ENCODE peak calls at places on chromosomes 5 and 9, in six cellular contexts. H, Y, Z, R, A and G are unnamed samples.

GRCh38 chr5:62477801-62478200 is 65.2 kb downstream of the IPO11 start:
- DNase-seq in H (no peak), Y (no peak), Z (peak; percentile 83), R (no peak), A (no peak), G (no peak)

GRCh38 chr5:81506900-81507588 is 113.1 kb upstream of the ACOT12 start:
- DNase-seq in H (peak; percentile 24), Y (no peak), Z (peak; percentile 93), R (peak; percentile 66), A (peak; percentile 65), G (peak; percentile 58)

GRCh38 chr5:141354900-141355469 is at the start of gene PCDHGA4:
- DNase-seq in H (no peak), Y (no peak), Z (peak; percentile 28), R (no peak), A (no peak), G (no peak)

GRCh38 chr5:33890633-33891032 is 1.2 kb downstream of the ADAMTS12 start:
- DNase-seq in H (no peak), Y (no peak), Z (peak; percentile 51), R (no peak), A (no peak), G (peak; percentile 56)

GRCh38 chr9:129250786-129251185 is 72.7 kb upstream of the IER5L start:
- DNase-seq in H (no peak), Y (no peak), Z (peak; percentile 52), R (no peak), A (peak; percentile 13), G (no peak)

GRCh38 chr5:151115272-151115905 is 34.6 kb upstream of the TNIP1 start:
- DNase-seq in H (peak; percentile 45), Y (peak; percentile 88), Z (peak; percentile 56), R (peak; percentile 83), A (peak; percentile 77), G (peak; percentile 95)

GRCh38 chr5:162209005-162209605 is 141.5 kb downstream of the GABRG2 start:
- DNase-seq in H (peak; percentile 64), Y (no peak), Z (no peak), R (peak; percentile 42), A (peak; percentile 68), G (peak; percentile 94)

GRCh38 chr5:147327905-147328304 is 93.1 kb downstream of the STK32A start:
- DNase-seq in H (no peak), Y (no peak), Z (no peak), R (no peak), A (no peak), G (no peak)

GRCh38 chr5:24789631-24790354 is 145.0 kb upstream of the CDH10 start:
- DNase-seq in H (no peak), Y (no peak), Z (no peak), R (no peak), A (peak; percentile 15), G (no peak)

GRCh38 chr9:35905912-35906679 is at the start of gene HRCT1:
- DNase-seq in H (no peak), Y (peak; percentile 97), Z (peak; percentile 94), R (no peak), A (peak; percentile 96), G (peak; percentile 52)

GRCh38 chr5:143110591-143110990 is 292.9 kb downstream of the NR3C1 start:
- DNase-seq in H (no peak), Y (no peak), Z (peak; percentile 18), R (no peak), A (no peak), G (no peak)

GRCh38 chr9:2495221-2496005 is 126.2 kb upstream of the VLDLR start:
- DNase-seq in H (no peak), Y (no peak), Z (no peak), R (no peak), A (no peak), G (no peak)

GRCh38 chr9:108511200-108511756 is 344.5 kb downstream of the ACTL7B start:
- DNase-seq in H (no peak), Y (no peak), Z (peak; percentile 85), R (no peak), A (no peak), G (no peak)

GRCh38 chr9:33942471-33943083 is 106.1 kb downstream of the UBAP2 start:
- DNase-seq in H (no peak), Y (no peak), Z (peak; percentile 93), R (no peak), A (peak; percentile 71), G (no peak)

GRCh38 chr9:91992636-91993035 is 42.6 kb upstream of the ROR2 start:
- DNase-seq in H (no peak), Y (no peak), Z (peak; percentile 48), R (peak; percentile 53), A (no peak), G (peak; percentile 59)

GRCh38 chr5:139873033-139873794 is 77.6 kb downstream of the PSD2 start:
- DNase-seq in H (no peak), Y (peak; percentile 35), Z (no peak), R (no peak), A (no peak), G (no peak)

GRCh38 chr9:137309368-137310189 is 7.5 kb upstream of the NRARP start:
- DNase-seq in H (no peak), Y (peak; percentile 70), Z (no peak), R (peak; percentile 32), A (no peak), G (no peak)

GRCh38 chr9:88076286-88077070 is 61.8 kb downstream of the SPATA31C2 start:
- DNase-seq in H (peak; percentile 54), Y (peak; percentile 96), Z (peak; percentile 55), R (peak; percentile 91), A (peak; percentile 81), G (peak; percentile 91)

GRCh38 chr5:127101533-127101932 is 28.2 kb upstream of the C5orf63 start:
- DNase-seq in H (no peak), Y (no peak), Z (no peak), R (no peak), A (no peak), G (no peak)

GRCh38 chr5:1545798-1546355 is 22.1 kb upstream of the LPCAT1 start:
- DNase-seq in H (no peak), Y (no peak), Z (no peak), R (no peak), A (peak; percentile 87), G (no peak)

GRCh38 chr5:149633671-149634350 is 52.5 kb downstream of the ARHGEF37 start:
- DNase-seq in H (no peak), Y (no peak), Z (peak; percentile 46), R (no peak), A (peak; percentile 23), G (no peak)

GRCh38 chr5:93572101-93572772 is 8.8 kb downstream of the NR2F1-AS1 start:
- DNase-seq in H (no peak), Y (peak; percentile 73), Z (no peak), R (no peak), A (no peak), G (peak; percentile 71)

GRCh38 chr5:75756991-75757390 is 39.8 kb upstream of the POC5 start:
- DNase-seq in H (no peak), Y (no peak), Z (peak; percentile 11), R (no peak), A (peak; percentile 4), G (no peak)

GRCh38 chr5:23763170-23763569 is 255.8 kb downstream of the PRDM9 start:
- DNase-seq in H (no peak), Y (no peak), Z (no peak), R (no peak), A (no peak), G (no peak)

GRCh38 chr5:15009420-15009819 is 137.8 kb upstream of the ANKH start:
- DNase-seq in H (no peak), Y (no peak), Z (peak; percentile 69), R (peak; percentile 25), A (peak; percentile 98), G (no peak)

GRCh38 chr5:90477073-90477472 is 2.4 kb downstream of the POLR3G start:
- DNase-seq in H (no peak), Y (no peak), Z (no peak), R (no peak), A (no peak), G (peak; percentile 86)

GRCh38 chr9:132412089-132412488 is 2.1 kb downstream of the CFAP77 start:
- DNase-seq in H (no peak), Y (no peak), Z (no peak), R (peak; percentile 75), A (peak; percentile 31), G (peak; percentile 85)

GRCh38 chr5:74641014-74641777 is 668 bp upstream of the ENC1 start:
- DNase-seq in H (peak; percentile 65), Y (peak; percentile 89), Z (peak; percentile 64), R (peak; percentile 79), A (peak; percentile 89), G (peak; percentile 90)
- H3K9ac ChIP-seq in H (peak overlapping the region; percentile 74), Y (no peak overlapping the region), Z (peak overlapping the region; percentile 83), R (peak overlapping the region; percentile 94), A (peak overlapping the region; percentile 78), G (peak overlapping the region; percentile 31)

GRCh38 chr5:103990064-103990463 is 427.5 kb upstream of the NUDT12 start:
- DNase-seq in H (no peak), Y (no peak), Z (no peak), R (no peak), A (no peak), G (no peak)
- H3K9ac ChIP-seq in H (no peak overlapping the region), Y (no peak overlapping the region), Z (no peak overlapping the region), R (no peak overlapping the region), A (no peak overlapping the region), G (no peak overlapping the region)

GRCh38 chr9:134420281-134420835 is 94.1 kb downstream of the RXRA start:
- DNase-seq in H (no peak), Y (no peak), Z (no peak), R (no peak), A (no peak), G (no peak)
- H3K9ac ChIP-seq in H (no peak overlapping the region), Y (no peak overlapping the region), Z (no peak overlapping the region), R (no peak overlapping the region), A (no peak overlapping the region), G (no peak overlapping the region)

GRCh38 chr5:170182461-170182860 is 50.3 kb upstream of the C5orf58 start:
- DNase-seq in H (no peak), Y (no peak), Z (no peak), R (peak; percentile 31), A (no peak), G (no peak)
- H3K9ac ChIP-seq in H (no peak overlapping the region), Y (no peak overlapping the region), Z (no peak overlapping the region), R (no peak overlapping the region), A (no peak overlapping the region), G (no peak overlapping the region)

DNA sequence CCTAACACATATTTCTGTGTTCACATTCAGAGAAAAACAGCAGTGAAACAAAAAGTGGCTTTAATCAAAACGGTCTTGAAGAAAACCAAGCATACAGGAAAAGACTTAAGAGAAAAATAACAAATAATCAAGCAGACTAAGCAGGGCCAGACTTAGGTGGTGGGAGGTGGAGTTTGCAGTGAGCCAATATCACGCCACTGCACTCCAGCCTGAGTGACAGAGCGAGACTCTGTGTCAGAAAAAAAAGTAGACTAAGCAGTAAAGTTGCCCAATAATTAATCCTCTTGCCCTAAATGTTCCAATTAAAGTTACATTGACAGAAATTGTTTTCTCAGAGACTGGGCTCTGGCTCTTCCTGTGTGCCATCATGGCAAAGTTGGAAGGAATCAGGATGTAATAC is 26.6 kb upstream of the GLDC start:
- DNase-seq in H (no peak), Y (no peak), Z (no peak), R (no peak), A (no peak), G (no peak)
- H3K9ac ChIP-seq in H (no peak overlapping the region), Y (no peak overlapping the region), Z (no peak overlapping the region), R (no peak overlapping the region), A (no peak overlapping the region), G (no peak overlapping the region)